ENCODE peak calls at places on chromosomes 13 and 19, in seven cellular contexts. D is K562, Q is SK-N-SH, O is HCT116, I is HepG2, C is GM12878, E is H1. B is an unnamed sample.
A peak's percentile ranks its signal among the peaks of the same experiment; 100 is the strongest.

GRCh38 chr13:74662895-74663294 is 528.7 kb upstream of the KLF12 start:
- DNase-seq in E (no peak), D (no peak), C (no peak), O (no peak), I (no peak), Q (no peak), B (no peak)

GRCh38 chr13:26037302-26037701 is 14.5 kb downstream of the SHISA2 start:
- DNase-seq in I (no peak), C (no peak), E (peak; percentile 90), D (peak; percentile 41), Q (no peak), O (peak; percentile 23), B (no peak)

GRCh38 chr13:24234200-24234915 is 73.8 kb downstream of the SPATA13 start:
- DNase-seq in I (no peak), O (no peak), Q (no peak), D (no peak), C (no peak), E (no peak), B (no peak)

GRCh38 chr19:50266896-50267295 is 62.3 kb downstream of the KCNC3 start:
- DNase-seq in O (peak; percentile 47), Q (peak; percentile 50), C (no peak), D (peak; percentile 98), E (peak; percentile 97), I (no peak), B (peak; percentile 92)

GRCh38 chr19:6458695-6459355 is 767 bp downstream of the SLC25A23 start:
- DNase-seq in Q (no peak), I (no peak), O (no peak), D (no peak), C (no peak), E (no peak), B (no peak)

GRCh38 chr13:103140001-103140671 is 73.9 kb upstream of the SLC10A2 start:
- DNase-seq in O (peak; percentile 16), Q (peak; percentile 10), I (peak; percentile 12), D (peak; percentile 9), C (peak; percentile 52), E (no peak), B (peak; percentile 4)

GRCh38 chr19:13366529-13367143 is 139.6 kb downstream of the CACNA1A start:
- DNase-seq in Q (peak; percentile 27), D (peak; percentile 52), O (peak; percentile 51), E (peak; percentile 56), C (no peak), I (no peak), B (peak; percentile 51)

GRCh38 chr19:18645035-18645511 is 8.2 kb downstream of the KLHL26 start:
- DNase-seq in D (no peak), I (no peak), O (no peak), E (no peak), C (no peak), Q (no peak), B (no peak)

GRCh38 chr19:7418575-7418974 is 69.8 kb downstream of the ARHGEF18 start:
- DNase-seq in I (no peak), D (no peak), E (no peak), Q (no peak), O (no peak), C (no peak), B (no peak)

GRCh38 chr19:10508036-10508435 is 4.9 kb upstream of the KEAP1 start:
- DNase-seq in Q (no peak), E (no peak), C (no peak), I (no peak), O (no peak), D (no peak), B (no peak)

GRCh38 chr13:106986033-106986484 is 418.1 kb upstream of the ARGLU1 start:
- DNase-seq in O (no peak), Q (no peak), D (no peak), I (no peak), E (no peak), C (no peak), B (no peak)

GRCh38 chr13:106471957-106472543 is 63.4 kb downstream of the EFNB2 start:
- DNase-seq in Q (peak; percentile 24), D (no peak), O (peak; percentile 95), E (peak; percentile 58), I (peak; percentile 1), C (no peak), B (no peak)

GRCh38 chr13:42702726-42703125 is 78.7 kb upstream of the FAM216B start:
- DNase-seq in O (no peak), C (no peak), I (no peak), Q (no peak), D (no peak), E (no peak), B (no peak)

GRCh38 chr13:103772576-103772975 is 706.4 kb upstream of the SLC10A2 start:
- DNase-seq in D (peak; percentile 7), I (peak; percentile 3), Q (no peak), O (no peak), C (no peak), E (no peak), B (peak; percentile 33)

GRCh38 chr13:59746291-59746962 is 417.3 kb downstream of the DIAPH3 start:
- DNase-seq in D (no peak), O (no peak), C (no peak), I (no peak), Q (no peak), E (no peak), B (no peak)

GRCh38 chr19:47032171-47032811 is 12.7 kb downstream of the NPAS1 start:
- DNase-seq in D (peak; percentile 54), O (peak; percentile 32), Q (peak; percentile 75), C (no peak), I (no peak), E (peak; percentile 90), B (peak; percentile 83)
- TF ChIP-seq JUND in D (no peak), O (no peak), Q (no peak), C (no peak), I (no peak), E (no peak), B (no peak)

GRCh38 chr19:51690359-51691121 is 2.6 kb upstream of the SPACA6 start:
- DNase-seq in C (no peak), D (peak; percentile 87), Q (peak; percentile 84), E (peak; percentile 84), O (no peak), I (no peak), B (no peak)

GRCh38 chr19:51688665-51689571 is 4.2 kb upstream of the SPACA6 start:
- DNase-seq in D (peak; percentile 81), E (peak; percentile 80), I (peak; percentile 61), Q (peak; percentile 90), O (peak; percentile 73), C (no peak), B (peak; percentile 61)

GRCh38 chr19:51687791-51688664 is 5.1 kb upstream of the SPACA6 start:
- DNase-seq in E (peak; percentile 77), D (peak; percentile 48), O (no peak), C (no peak), I (no peak), Q (peak; percentile 57), B (peak; percentile 44)

GRCh38 chr19:51691122-51692064 is 1.7 kb upstream of the SPACA6 start:
- DNase-seq in O (no peak), C (no peak), D (no peak), Q (peak; percentile 42), E (no peak), I (no peak), B (no peak)

GRCh38 chr19:51689751-51690358 is 3.3 kb upstream of the SPACA6 start:
- DNase-seq in I (no peak), E (peak; percentile 83), C (no peak), Q (peak; percentile 77), O (no peak), D (peak; percentile 39), B (peak; percentile 42)
- TF ChIP-seq JUND in I (no peak), E (no peak), C (no peak), Q (no peak), O (no peak), D (no peak), B (no peak)

GRCh38 chr13:32021785-32022184 is 9.8 kb upstream of the FRY start:
- DNase-seq in O (no peak), Q (no peak), I (no peak), C (no peak), D (no peak), E (no peak), B (no peak)
- TF ChIP-seq JUND in O (no peak), Q (no peak), I (no peak), C (no peak), D (no peak), E (no peak), B (no peak)

DNA sequence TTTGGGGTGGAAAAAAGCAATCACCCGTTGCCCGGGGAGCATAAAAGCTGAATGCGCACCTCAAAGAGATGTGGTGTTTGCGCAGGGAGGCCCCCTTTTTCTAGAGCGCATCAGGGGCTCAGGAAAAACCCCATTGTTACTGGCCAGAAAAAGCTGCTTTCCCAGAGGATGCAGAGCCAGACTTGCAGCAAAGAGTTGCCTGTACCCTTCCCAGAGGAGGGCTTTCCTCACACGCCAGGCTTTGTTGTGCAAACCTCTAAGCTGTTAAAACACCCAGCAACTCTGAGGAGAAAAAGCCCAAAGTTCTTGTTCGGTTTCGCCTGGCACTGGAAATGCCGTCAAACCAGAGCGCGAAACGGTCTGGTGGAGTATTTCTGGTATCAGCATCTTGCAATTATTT is 29.3 kb downstream of the GSX1 start:
- DNase-seq in Q (no peak), C (no peak), D (no peak), I (no peak), O (no peak), E (peak; percentile 61), B (no peak)
- TF ChIP-seq JUND in Q (no peak), C (no peak), D (no peak), I (no peak), O (no peak), E (no peak), B (no peak)

GRCh38 chr13:32941368-32941767 is 74.9 kb upstream of the KL start:
- DNase-seq in I (no peak), O (no peak), Q (no peak), C (no peak), E (no peak), D (no peak), B (no peak)

GRCh38 chr13:32940601-32941000 is 75.6 kb upstream of the KL start:
- DNase-seq in C (no peak), I (no peak), E (no peak), Q (peak; percentile 60), O (no peak), D (no peak), B (no peak)

GRCh38 chr13:32938907-32939306 is 77.3 kb upstream of the KL start:
- DNase-seq in C (no peak), E (no peak), O (no peak), I (no peak), Q (no peak), D (no peak), B (no peak)
- TF ChIP-seq JUND in C (no peak), E (no peak), O (no peak), I (no peak), Q (no peak), D (no peak), B (no peak)

DNA sequence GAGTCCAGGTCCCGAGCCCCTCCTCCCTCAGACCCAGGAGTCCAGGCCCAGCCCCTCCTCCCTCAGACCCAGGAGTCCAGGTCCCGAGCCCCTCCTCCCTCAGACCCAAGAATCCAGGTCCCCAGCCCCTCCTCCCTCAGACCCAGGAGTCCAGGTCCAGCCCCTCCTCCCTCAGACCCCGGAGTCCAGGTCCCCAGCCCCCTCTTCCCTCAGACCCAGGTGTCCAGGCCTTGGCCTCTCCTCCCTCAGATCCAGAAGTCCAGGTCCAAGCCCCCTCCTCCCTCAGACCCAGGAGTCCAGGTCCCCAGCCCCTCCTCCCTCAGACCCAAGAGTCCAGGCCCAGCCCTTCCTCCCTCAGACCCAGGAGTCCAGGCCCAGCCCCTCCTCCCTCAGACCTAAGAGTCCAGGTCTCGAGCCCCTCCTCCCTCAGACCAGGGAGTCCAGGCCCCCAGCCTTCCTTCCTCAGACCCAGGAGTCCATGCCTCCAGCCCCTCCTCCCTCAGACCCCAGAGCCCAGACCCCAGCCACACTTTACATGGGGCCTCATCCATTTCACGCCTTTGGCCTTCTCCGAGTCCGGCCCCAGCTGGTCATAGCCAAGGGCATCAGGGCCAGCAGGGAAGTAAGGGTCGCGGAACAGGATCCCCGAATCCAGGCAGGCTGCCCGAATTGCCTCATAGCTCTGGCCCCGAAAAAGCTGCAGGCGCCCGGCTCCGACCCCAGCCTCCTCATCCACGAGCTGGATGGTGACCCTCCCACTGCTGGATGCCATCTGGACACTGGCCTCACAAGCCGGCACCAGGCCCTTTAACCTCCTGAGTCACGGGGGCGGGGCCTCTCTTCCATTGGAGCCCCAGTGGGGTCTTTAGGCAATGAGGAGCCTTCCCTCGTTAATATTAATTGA is 628 bp downstream of the CAPN12 start:
- DNase-seq in C (no peak), D (no peak), O (no peak), E (no peak), Q (peak; percentile 14), I (no peak), B (no peak)
- TF ChIP-seq JUND in C (no peak), D (no peak), O (no peak), E (no peak), Q (no peak), I (no peak), B (no peak)